ENCODE peak calls at places on chromosomes 6 and 20, in five cellular contexts. F, W, U, S and R are unnamed samples.

GRCh38 chr20:32437391-32438074 is 79.4 kb downstream of the ASXL1 start:
- DNase-seq in U (no peak), W (no peak), S (no peak), F (no peak), R (no peak)

GRCh38 chr20:23289249-23289648 is 61.3 kb upstream of the NXT1 start:
- DNase-seq in U (no peak), W (no peak), S (no peak), F (no peak), R (no peak)

GRCh38 chr6:35253249-35253648 is 6.3 kb upstream of the ZNF76 start:
- DNase-seq in F (no peak), W (no peak), S (no peak), U (no peak), R (no peak)

GRCh38 chr6:159806021-159806458 is 6.0 kb downstream of the PNLDC1 start:
- DNase-seq in U (no peak), W (no peak), F (peak; percentile 83), S (no peak), R (no peak)

GRCh38 chr6:46476301-46476700 is 14.9 kb downstream of the RCAN2 start:
- DNase-seq in U (no peak), S (no peak), W (no peak), F (no peak), R (no peak)

GRCh38 chr20:47577271-47577670 is 75.6 kb downstream of the NCOA3 start:
- DNase-seq in U (no peak), S (no peak), W (no peak), F (no peak), R (no peak)

GRCh38 chr6:13267142-13267621 is 61.2 kb downstream of the TBC1D7 start:
- DNase-seq in S (no peak), W (no peak), F (peak; percentile 27), U (peak; percentile 90), R (no peak)

GRCh38 chr6:158377866-158378265 is 65.6 kb downstream of the TULP4 start:
- DNase-seq in W (peak; percentile 77), S (no peak), F (no peak), U (no peak), R (no peak)

GRCh38 chr6:84052883-84053241 is 19.3 kb downstream of the MRAP2 start:
- DNase-seq in S (no peak), W (no peak), F (no peak), U (no peak), R (no peak)

GRCh38 chr6:151130329-151130728 is 109.4 kb upstream of the AKAP12 start:
- DNase-seq in W (no peak), S (no peak), U (no peak), F (no peak), R (no peak)

GRCh38 chr6:142943746-142944125 is 1.2 kb downstream of the HIVEP2 start:
- DNase-seq in S (no peak), F (peak; percentile 62), U (no peak), W (peak; percentile 48), R (no peak)

GRCh38 chr6:15770347-15771143 is 107.7 kb upstream of the DTNBP1 start:
- DNase-seq in W (peak; percentile 8), U (no peak), F (peak; percentile 44), S (no peak), R (peak; percentile 19)

GRCh38 chr6:168355716-168356522 is 36.3 kb upstream of the DACT2 start:
- DNase-seq in W (no peak), U (no peak), S (no peak), F (peak; percentile 87), R (no peak)

GRCh38 chr6:154257074-154257473 is 99.5 kb downstream of the IPCEF1 start:
- DNase-seq in F (no peak), W (no peak), U (no peak), S (no peak), R (no peak)

GRCh38 chr20:51500311-51500710 is 42.2 kb downstream of the NFATC2 start:
- DNase-seq in S (no peak), W (no peak), F (no peak), U (peak; percentile 64), R (no peak)

GRCh38 chr6:149153100-149153499 is 164.4 kb upstream of the TAB2 start:
- DNase-seq in U (no peak), S (no peak), F (no peak), W (no peak), R (no peak)

GRCh38 chr6:43093361-43094289 is 17.5 kb downstream of the PTK7 start:
- DNase-seq in F (peak; percentile 54), W (peak; percentile 57), U (no peak), S (no peak), R (peak; percentile 67)

GRCh38 chr20:38278763-38279162 is 18.2 kb upstream of the KIAA1755 start:
- DNase-seq in W (no peak), U (no peak), F (no peak), S (no peak), R (peak; percentile 58)

GRCh38 chr20:37524859-37525708 is 2.6 kb downstream of the BLCAP start:
- DNase-seq in W (peak; percentile 21), F (peak; percentile 39), S (no peak), U (peak; percentile 91), R (no peak)

GRCh38 chr6:18122128-18123093 is at the start of gene NHLRC1:
- DNase-seq in S (peak; percentile 67), U (peak; percentile 42), F (peak; percentile 93), W (peak; percentile 82), R (peak; percentile 87)

GRCh38 chr6:12546659-12546987 is 169.9 kb upstream of the PHACTR1 start:
- DNase-seq in S (no peak), W (no peak), U (no peak), F (peak; percentile 37), R (no peak)

GRCh38 chr6:56550307-56550706 is 92.4 kb downstream of the DST start:
- DNase-seq in F (peak; percentile 34), S (no peak), W (no peak), U (no peak), R (no peak)

GRCh38 chr6:30061766-30062458 is 847 bp downstream of the POLR1H start:
- DNase-seq in W (peak; percentile 17), U (no peak), S (no peak), F (peak; percentile 39), R (no peak)

DNA sequence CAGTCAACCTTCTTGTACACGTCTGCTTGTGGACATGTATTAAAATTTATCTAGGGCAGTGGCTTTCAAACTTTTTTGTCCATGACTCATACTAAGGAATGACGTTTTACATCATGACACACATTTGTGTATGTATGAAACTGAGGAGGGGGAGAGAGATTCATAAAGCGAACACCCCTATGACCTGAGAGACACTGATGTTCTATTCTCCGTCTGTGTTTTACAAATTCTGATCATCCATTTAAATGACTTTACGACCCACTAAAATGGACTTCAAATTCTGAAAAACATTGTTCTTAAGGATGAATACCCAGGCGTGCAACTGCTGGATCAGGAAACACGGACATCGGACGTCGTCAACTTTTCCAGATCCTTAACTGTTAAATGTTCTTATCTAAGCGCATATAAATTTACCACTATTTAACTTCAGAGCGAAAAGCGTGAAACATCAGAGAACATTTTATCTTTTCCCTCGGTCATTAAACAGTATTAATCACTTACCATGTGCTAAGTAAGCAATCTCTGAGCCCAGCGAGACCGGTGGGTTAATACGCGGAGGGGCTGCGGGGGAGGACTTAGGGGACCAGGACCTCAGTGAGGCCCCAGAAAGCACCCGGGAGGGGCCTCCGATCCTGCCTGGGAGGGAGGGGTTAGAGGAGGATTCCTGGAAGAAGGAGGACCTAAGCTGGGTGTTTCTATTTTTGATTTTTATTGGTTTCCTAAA is 1.2 kb downstream of the PLAGL1 start:
- DNase-seq in W (peak; percentile 75), F (peak; percentile 65), U (no peak), S (no peak), R (no peak)
- H3K4me3 ChIP-seq in W (peak overlapping the region; percentile 69), F (peak overlapping the region; percentile 64), U (peak overlapping the region; percentile 61), S (no peak overlapping the region), R (peak overlapping the region; percentile 83)

DNA sequence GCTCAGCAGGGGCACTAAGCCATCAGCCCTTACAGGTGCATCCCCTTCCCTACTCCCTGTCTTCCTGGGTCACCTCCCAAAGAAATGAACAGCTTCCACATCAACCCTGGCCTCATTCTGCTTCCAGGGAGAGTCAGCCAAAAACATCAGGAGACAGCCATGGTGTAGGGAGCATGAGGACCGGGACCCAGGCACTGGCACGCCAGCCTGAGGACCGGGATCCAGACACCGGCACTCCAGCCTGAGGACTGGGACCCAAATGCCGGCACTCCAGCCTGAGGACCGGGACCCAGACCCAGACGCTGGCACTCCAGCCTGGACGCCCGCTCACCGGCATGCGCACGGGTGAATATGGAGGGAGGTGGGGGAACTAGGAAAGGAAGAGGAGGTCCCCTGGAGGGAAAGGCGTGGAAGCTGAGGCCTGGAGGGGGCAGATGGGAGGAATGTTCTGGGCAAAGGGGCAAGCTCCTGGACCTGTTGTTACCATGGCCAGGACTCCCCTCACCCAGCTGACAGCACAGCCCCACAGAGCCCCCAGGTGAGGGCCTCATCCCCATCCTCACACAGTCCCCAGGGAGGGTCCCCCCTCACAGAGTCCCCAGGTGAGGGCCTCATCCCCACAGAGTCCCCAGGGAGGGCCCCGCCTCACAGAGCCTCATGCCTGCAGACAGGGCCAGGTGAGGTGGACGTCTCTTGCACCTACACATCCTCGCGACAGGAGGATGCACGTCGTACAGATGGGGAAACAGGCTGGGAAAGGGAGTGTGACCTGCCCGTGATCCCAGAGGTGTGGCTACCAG is 26.0 kb upstream of the MRGBP start:
- DNase-seq in W (no peak), U (no peak), F (no peak), S (no peak), R (no peak)
- H3K4me1 ChIP-seq in W (peaks cover 11% of the 10 kb centered on the region), U (peaks cover 67% of the 10 kb centered on the region), F (no peaks in the 10 kb centered on the region), S (peaks cover 2% of the 10 kb centered on the region), R (no peaks in the 10 kb centered on the region)

GRCh38 chr20:63697357-63697867 is 960 bp downstream of the TNFRSF6B start:
- DNase-seq in S (no peak), F (no peak), W (no peak), U (peak; percentile 32), R (no peak)

GRCh38 chr20:63694596-63695418 is 1.6 kb upstream of the TNFRSF6B start:
- DNase-seq in W (no peak), U (peak; percentile 23), S (no peak), F (no peak), R (no peak)

GRCh38 chr20:63696628-63697356 is at the start of gene TNFRSF6B:
- DNase-seq in W (no peak), F (no peak), S (no peak), U (peak; percentile 32), R (no peak)

GRCh38 chr20:63695419-63696310 is 787 bp upstream of the TNFRSF6B start:
- DNase-seq in U (peak; percentile 33), F (no peak), W (no peak), S (no peak), R (no peak)

DNA sequence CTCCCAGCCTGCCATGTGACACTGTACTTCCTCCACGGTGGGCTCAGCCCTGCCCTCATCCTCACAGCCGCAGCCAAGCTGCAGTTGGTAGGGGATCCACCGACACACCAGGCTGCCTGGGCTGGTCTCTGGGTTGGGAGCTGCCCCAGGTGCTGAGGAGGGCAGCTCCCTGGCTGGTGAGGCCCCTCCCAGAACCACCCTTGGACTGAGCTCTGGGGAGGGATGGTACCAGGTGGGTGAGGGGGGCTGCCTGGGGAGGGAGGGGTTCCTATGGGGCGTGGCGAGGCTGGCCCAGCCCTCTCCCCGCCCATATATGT is 183 bp upstream of the TNFRSF6B start:
- DNase-seq in U (peak; percentile 28), W (no peak), F (peak; percentile 46), S (no peak), R (no peak)
- H3K27ac ChIP-seq in U (no peak overlapping the region), W (no peak overlapping the region), F (no peak overlapping the region), S (no peak overlapping the region), R (no peak overlapping the region)

DNA sequence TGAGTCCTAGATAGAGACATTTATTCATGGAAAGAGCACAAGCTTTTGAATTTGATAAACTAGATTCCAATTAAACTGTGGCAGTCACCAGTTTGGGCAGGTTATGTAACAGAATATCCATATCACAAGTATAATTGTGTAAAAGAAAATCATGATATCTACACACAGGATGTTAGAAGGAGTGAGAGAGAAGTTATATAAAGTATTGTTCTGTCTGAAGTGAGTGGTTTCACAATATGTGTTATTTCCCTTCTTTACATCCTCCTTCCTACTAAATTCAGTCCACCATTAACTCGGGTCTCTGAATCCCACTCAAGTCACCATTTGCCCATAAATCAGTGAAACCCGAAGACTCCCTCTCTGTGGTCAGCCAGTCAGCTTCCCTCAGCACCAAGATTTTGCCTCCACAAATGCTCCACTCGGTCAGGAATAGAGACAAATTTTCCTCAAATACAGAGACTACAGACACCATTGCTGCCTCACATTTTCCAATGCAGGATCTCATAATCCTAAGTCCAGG is 776 bp downstream of the HLA-DQB1 start:
- DNase-seq in W (no peak), F (no peak), U (no peak), S (no peak), R (no peak)
- H3K4me3 ChIP-seq in W (no peak overlapping the region), F (no peak overlapping the region), U (no peak overlapping the region), S (no peak overlapping the region), R (no peak overlapping the region)